ENCODE peak calls at places on chromosomes 2 and 18, in five cellular contexts. One of them, this sample, is unnamed.

GRCh38 chr2:29611850-29612249 is 309.5 kb downstream of the ALK start:
- DNase-seq in tibial artery: no peak
- DNase-seq in astrocyte of the cerebellum: no peak
- DNase-seq in fibroblast of mammary gland: no peak
- DNase-seq in activated CD8-positive, alpha-beta T cell treated with anti-CD3 and anti-CD28 coated beads for 36 hours: no peak
- DNase-seq in this sample: no peak

GRCh38 chr2:139059617-139060016 is 279.4 kb upstream of the NXPH2 start:
- DNase-seq in tibial artery: no peak
- DNase-seq in astrocyte of the cerebellum: no peak
- DNase-seq in fibroblast of mammary gland: no peak
- DNase-seq in activated CD8-positive, alpha-beta T cell treated with anti-CD3 and anti-CD28 coated beads for 36 hours: no peak
- DNase-seq in this sample: no peak

GRCh38 chr18:51107594-51108305 is 77.7 kb downstream of the SMAD4 start:
- DNase-seq in tibial artery: no peak
- DNase-seq in astrocyte of the cerebellum: no peak
- DNase-seq in fibroblast of mammary gland: no peak
- DNase-seq in activated CD8-positive, alpha-beta T cell treated with anti-CD3 and anti-CD28 coated beads for 36 hours: peak; percentile 36
- DNase-seq in this sample: no peak

GRCh38 chr2:46847185-46847710 is 68.4 kb downstream of the MCFD2 start:
- DNase-seq in tibial artery: peak; percentile 96
- DNase-seq in astrocyte of the cerebellum: peak; percentile 90
- DNase-seq in fibroblast of mammary gland: peak; percentile 98
- DNase-seq in activated CD8-positive, alpha-beta T cell treated with anti-CD3 and anti-CD28 coated beads for 36 hours: no peak
- DNase-seq in this sample: peak; percentile 15

GRCh38 chr2:71801969-71802368 is 345.7 kb downstream of the CYP26B1 start:
- DNase-seq in tibial artery: peak; percentile 84
- DNase-seq in astrocyte of the cerebellum: peak; percentile 27
- DNase-seq in fibroblast of mammary gland: peak; percentile 68
- DNase-seq in activated CD8-positive, alpha-beta T cell treated with anti-CD3 and anti-CD28 coated beads for 36 hours: peak; percentile 10
- DNase-seq in this sample: no peak

GRCh38 chr2:10533811-10534321 is 85.7 kb upstream of the ODC1 start:
- DNase-seq in tibial artery: peak; percentile 51
- DNase-seq in astrocyte of the cerebellum: peak; percentile 43
- DNase-seq in fibroblast of mammary gland: no peak
- DNase-seq in activated CD8-positive, alpha-beta T cell treated with anti-CD3 and anti-CD28 coated beads for 36 hours: no peak
- DNase-seq in this sample: no peak

GRCh38 chr2:160513120-160513519 is 19.5 kb upstream of the RBMS1 start:
- DNase-seq in tibial artery: no peak
- DNase-seq in astrocyte of the cerebellum: no peak
- DNase-seq in fibroblast of mammary gland: no peak
- DNase-seq in activated CD8-positive, alpha-beta T cell treated with anti-CD3 and anti-CD28 coated beads for 36 hours: no peak
- DNase-seq in this sample: no peak

GRCh38 chr2:59737313-59737712 is 816.1 kb downstream of the BCL11A start:
- DNase-seq in tibial artery: no peak
- DNase-seq in astrocyte of the cerebellum: no peak
- DNase-seq in fibroblast of mammary gland: no peak
- DNase-seq in activated CD8-positive, alpha-beta T cell treated with anti-CD3 and anti-CD28 coated beads for 36 hours: no peak
- DNase-seq in this sample: no peak

GRCh38 chr2:241048149-241048948 is 49.9 kb downstream of the SNED1 start:
- DNase-seq in tibial artery: no peak
- DNase-seq in astrocyte of the cerebellum: no peak
- DNase-seq in fibroblast of mammary gland: no peak
- DNase-seq in activated CD8-positive, alpha-beta T cell treated with anti-CD3 and anti-CD28 coated beads for 36 hours: no peak
- DNase-seq in this sample: no peak

GRCh38 chr2:218060122-218060521 is 8.9 kb upstream of the RUFY4 start:
- DNase-seq in tibial artery: no peak
- DNase-seq in astrocyte of the cerebellum: no peak
- DNase-seq in fibroblast of mammary gland: no peak
- DNase-seq in activated CD8-positive, alpha-beta T cell treated with anti-CD3 and anti-CD28 coated beads for 36 hours: no peak
- DNase-seq in this sample: no peak

GRCh38 chr2:80858955-80859354 is 554.4 kb upstream of the LRRTM1 start:
- DNase-seq in tibial artery: no peak
- DNase-seq in astrocyte of the cerebellum: no peak
- DNase-seq in fibroblast of mammary gland: no peak
- DNase-seq in activated CD8-positive, alpha-beta T cell treated with anti-CD3 and anti-CD28 coated beads for 36 hours: no peak
- DNase-seq in this sample: no peak

GRCh38 chr2:199660167-199660566 is 190.8 kb downstream of the FTCDNL1 start:
- DNase-seq in tibial artery: no peak
- DNase-seq in astrocyte of the cerebellum: no peak
- DNase-seq in fibroblast of mammary gland: no peak
- DNase-seq in activated CD8-positive, alpha-beta T cell treated with anti-CD3 and anti-CD28 coated beads for 36 hours: no peak
- DNase-seq in this sample: no peak

GRCh38 chr2:223469270-223470057 is 132.7 kb downstream of the SCG2 start:
- DNase-seq in tibial artery: peak; percentile 93
- DNase-seq in astrocyte of the cerebellum: no peak
- DNase-seq in fibroblast of mammary gland: peak; percentile 96
- DNase-seq in activated CD8-positive, alpha-beta T cell treated with anti-CD3 and anti-CD28 coated beads for 36 hours: no peak
- DNase-seq in this sample: peak; percentile 61

GRCh38 chr18:5064846-5065245 is 132.2 kb downstream of the AKAIN1 start:
- DNase-seq in tibial artery: no peak
- DNase-seq in astrocyte of the cerebellum: no peak
- DNase-seq in fibroblast of mammary gland: no peak
- DNase-seq in activated CD8-positive, alpha-beta T cell treated with anti-CD3 and anti-CD28 coated beads for 36 hours: no peak
- DNase-seq in this sample: no peak

GRCh38 chr2:113283704-113284284 is 5.1 kb upstream of the PAX8 start:
- DNase-seq in tibial artery: peak; percentile 90
- DNase-seq in astrocyte of the cerebellum: peak; percentile 92
- DNase-seq in fibroblast of mammary gland: peak; percentile 86
- DNase-seq in activated CD8-positive, alpha-beta T cell treated with anti-CD3 and anti-CD28 coated beads for 36 hours: no peak
- DNase-seq in this sample: no peak

GRCh38 chr2:162221064-162221463 is 22.2 kb downstream of the FAP start:
- DNase-seq in tibial artery: peak; percentile 87
- DNase-seq in astrocyte of the cerebellum: peak; percentile 16
- DNase-seq in fibroblast of mammary gland: peak; percentile 69
- DNase-seq in activated CD8-positive, alpha-beta T cell treated with anti-CD3 and anti-CD28 coated beads for 36 hours: peak; percentile 74
- DNase-seq in this sample: peak; percentile 74

GRCh38 chr2:63950414-63950813 is 68.8 kb downstream of the VPS54 start:
- DNase-seq in tibial artery: no peak
- DNase-seq in astrocyte of the cerebellum: no peak
- DNase-seq in fibroblast of mammary gland: no peak
- DNase-seq in activated CD8-positive, alpha-beta T cell treated with anti-CD3 and anti-CD28 coated beads for 36 hours: no peak
- DNase-seq in this sample: no peak

GRCh38 chr2:226553333-226553732 is 246.3 kb downstream of the IRS1 start:
- DNase-seq in tibial artery: no peak
- DNase-seq in astrocyte of the cerebellum: no peak
- DNase-seq in fibroblast of mammary gland: no peak
- DNase-seq in activated CD8-positive, alpha-beta T cell treated with anti-CD3 and anti-CD28 coated beads for 36 hours: no peak
- DNase-seq in this sample: no peak

GRCh38 chr18:55096261-55097026 is 137.2 kb upstream of the CCDC68 start:
- DNase-seq in tibial artery: no peak
- DNase-seq in astrocyte of the cerebellum: no peak
- DNase-seq in fibroblast of mammary gland: peak; percentile 76
- DNase-seq in activated CD8-positive, alpha-beta T cell treated with anti-CD3 and anti-CD28 coated beads for 36 hours: no peak
- DNase-seq in this sample: no peak

GRCh38 chr18:77063256-77063655 is 69.3 kb downstream of the MBP start:
- DNase-seq in tibial artery: no peak
- DNase-seq in astrocyte of the cerebellum: peak; percentile 66
- DNase-seq in fibroblast of mammary gland: peak; percentile 74
- DNase-seq in activated CD8-positive, alpha-beta T cell treated with anti-CD3 and anti-CD28 coated beads for 36 hours: peak; percentile 93
- DNase-seq in this sample: peak; percentile 92

GRCh38 chr2:113829270-113829669 is 60.6 kb upstream of the ACTR3 start:
- DNase-seq in tibial artery: no peak
- DNase-seq in astrocyte of the cerebellum: no peak
- DNase-seq in fibroblast of mammary gland: no peak
- DNase-seq in activated CD8-positive, alpha-beta T cell treated with anti-CD3 and anti-CD28 coated beads for 36 hours: no peak
- DNase-seq in this sample: no peak

DNA sequence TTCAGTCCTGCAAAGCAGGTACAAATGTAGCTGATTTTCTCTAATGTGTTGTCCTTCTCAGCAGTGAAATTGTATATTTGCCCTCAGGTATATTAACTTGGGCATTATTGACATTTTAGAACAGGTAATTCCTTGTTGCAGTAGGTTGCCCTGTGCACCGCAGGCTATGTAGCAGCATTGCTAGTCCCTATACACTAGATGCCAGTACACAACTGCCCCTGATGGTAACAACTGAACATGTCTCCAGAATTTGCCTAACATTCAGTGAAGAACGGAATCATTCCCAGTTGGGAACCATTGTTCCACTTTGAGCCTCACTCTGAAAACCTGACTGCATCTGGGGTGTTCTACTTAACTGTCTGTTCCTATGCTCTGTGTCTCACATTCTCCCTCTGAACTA is 23.1 kb upstream of the TFPI start:
- DNase-seq in tibial artery: no peak
- DNase-seq in astrocyte of the cerebellum: no peak
- DNase-seq in fibroblast of mammary gland: no peak
- DNase-seq in activated CD8-positive, alpha-beta T cell treated with anti-CD3 and anti-CD28 coated beads for 36 hours: no peak
- DNase-seq in this sample: no peak
- TF ChIP-seq CTCF in tibial artery: no peak
- TF ChIP-seq CTCF in astrocyte of the cerebellum: peak; percentile 3
- TF ChIP-seq CTCF in fibroblast of mammary gland: no peak
- TF ChIP-seq CTCF in activated CD8-positive, alpha-beta T cell treated with anti-CD3 and anti-CD28 coated beads for 36 hours: no peak
- TF ChIP-seq CTCF in this sample: no peak

GRCh38 chr2:21754164-21754788 is 630.5 kb downstream of the TDRD15 start:
- DNase-seq in tibial artery: no peak
- DNase-seq in astrocyte of the cerebellum: no peak
- DNase-seq in fibroblast of mammary gland: no peak
- DNase-seq in activated CD8-positive, alpha-beta T cell treated with anti-CD3 and anti-CD28 coated beads for 36 hours: no peak
- DNase-seq in this sample: no peak
- TF ChIP-seq CTCF in tibial artery: no peak
- TF ChIP-seq CTCF in astrocyte of the cerebellum: peak; percentile 36
- TF ChIP-seq CTCF in fibroblast of mammary gland: peak; percentile 16
- TF ChIP-seq CTCF in activated CD8-positive, alpha-beta T cell treated with anti-CD3 and anti-CD28 coated beads for 36 hours: no peak
- TF ChIP-seq CTCF in this sample: no peak

GRCh38 chr2:72803151-72803550 is 22.7 kb downstream of the EXOC6B start:
- DNase-seq in tibial artery: no peak
- DNase-seq in astrocyte of the cerebellum: peak; percentile 60
- DNase-seq in fibroblast of mammary gland: peak; percentile 67
- DNase-seq in activated CD8-positive, alpha-beta T cell treated with anti-CD3 and anti-CD28 coated beads for 36 hours: no peak
- DNase-seq in this sample: no peak

GRCh38 chr2:72800491-72800890 is 25.3 kb downstream of the EXOC6B start:
- DNase-seq in tibial artery: no peak
- DNase-seq in astrocyte of the cerebellum: no peak
- DNase-seq in fibroblast of mammary gland: no peak
- DNase-seq in activated CD8-positive, alpha-beta T cell treated with anti-CD3 and anti-CD28 coated beads for 36 hours: no peak
- DNase-seq in this sample: no peak

GRCh38 chr2:72806280-72806955 is 19.4 kb downstream of the EXOC6B start:
- DNase-seq in tibial artery: no peak
- DNase-seq in astrocyte of the cerebellum: no peak
- DNase-seq in fibroblast of mammary gland: no peak
- DNase-seq in activated CD8-positive, alpha-beta T cell treated with anti-CD3 and anti-CD28 coated beads for 36 hours: no peak
- DNase-seq in this sample: no peak

GRCh38 chr2:72809095-72809494 is 16.7 kb downstream of the EXOC6B start:
- DNase-seq in tibial artery: no peak
- DNase-seq in astrocyte of the cerebellum: no peak
- DNase-seq in fibroblast of mammary gland: no peak
- DNase-seq in activated CD8-positive, alpha-beta T cell treated with anti-CD3 and anti-CD28 coated beads for 36 hours: no peak
- DNase-seq in this sample: no peak

DNA sequence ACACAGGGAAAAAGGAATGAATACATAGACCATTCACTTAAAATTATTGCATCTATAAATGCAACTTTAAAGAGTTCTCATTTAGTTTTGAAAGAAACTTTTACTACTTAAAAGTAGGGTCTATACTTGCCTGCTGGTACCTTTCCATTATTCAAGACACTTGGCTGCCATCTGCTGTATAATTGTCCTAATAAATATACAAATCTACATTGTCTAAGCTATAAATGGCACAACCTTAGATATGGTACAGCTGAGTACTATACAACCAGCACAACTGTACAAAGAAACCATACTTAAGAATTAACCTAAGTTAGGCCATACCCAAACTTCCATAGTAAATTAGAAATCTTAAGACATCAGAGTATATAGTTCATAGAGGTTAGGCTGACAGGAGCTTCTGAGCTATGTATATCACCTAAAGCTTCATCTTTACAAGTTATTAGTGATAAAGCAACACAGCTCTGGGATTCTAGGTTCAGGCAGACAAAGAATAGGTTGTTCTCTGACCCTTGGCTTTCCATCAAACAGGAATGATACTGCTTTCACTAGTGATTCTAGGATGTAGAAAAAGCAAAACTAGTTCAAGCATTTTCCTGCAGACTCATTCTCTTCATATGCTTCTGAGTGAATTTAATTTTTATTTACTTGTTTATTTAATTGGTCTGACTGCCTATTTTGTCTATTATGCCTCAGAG is 22.1 kb downstream of the EXOC6B start:
- DNase-seq in tibial artery: no peak
- DNase-seq in astrocyte of the cerebellum: no peak
- DNase-seq in fibroblast of mammary gland: no peak
- DNase-seq in activated CD8-positive, alpha-beta T cell treated with anti-CD3 and anti-CD28 coated beads for 36 hours: no peak
- DNase-seq in this sample: no peak
- TF ChIP-seq CTCF in tibial artery: no peak
- TF ChIP-seq CTCF in astrocyte of the cerebellum: no peak
- TF ChIP-seq CTCF in fibroblast of mammary gland: no peak
- TF ChIP-seq CTCF in activated CD8-positive, alpha-beta T cell treated with anti-CD3 and anti-CD28 coated beads for 36 hours: no peak
- TF ChIP-seq CTCF in this sample: no peak

GRCh38 chr2:225038076-225038571 is 4.1 kb downstream of the DOCK10 start:
- DNase-seq in tibial artery: no peak
- DNase-seq in astrocyte of the cerebellum: no peak
- DNase-seq in fibroblast of mammary gland: no peak
- DNase-seq in activated CD8-positive, alpha-beta T cell treated with anti-CD3 and anti-CD28 coated beads for 36 hours: no peak
- DNase-seq in this sample: no peak

GRCh38 chr2:225041871-225042799 is at the start of gene DOCK10:
- DNase-seq in tibial artery: no peak
- DNase-seq in astrocyte of the cerebellum: no peak
- DNase-seq in fibroblast of mammary gland: peak; percentile 66
- DNase-seq in activated CD8-positive, alpha-beta T cell treated with anti-CD3 and anti-CD28 coated beads for 36 hours: peak; percentile 42
- DNase-seq in this sample: peak; percentile 48

GRCh38 chr2:225042800-225043167 is 516 bp upstream of the DOCK10 start:
- DNase-seq in tibial artery: no peak
- DNase-seq in astrocyte of the cerebellum: no peak
- DNase-seq in fibroblast of mammary gland: peak; percentile 16
- DNase-seq in activated CD8-positive, alpha-beta T cell treated with anti-CD3 and anti-CD28 coated beads for 36 hours: no peak
- DNase-seq in this sample: no peak

GRCh38 chr2:225040862-225041209 is 1.4 kb downstream of the DOCK10 start:
- DNase-seq in tibial artery: no peak
- DNase-seq in astrocyte of the cerebellum: no peak
- DNase-seq in fibroblast of mammary gland: peak; percentile 33
- DNase-seq in activated CD8-positive, alpha-beta T cell treated with anti-CD3 and anti-CD28 coated beads for 36 hours: peak; percentile 74
- DNase-seq in this sample: no peak

GRCh38 chr2:225041210-225041870 is 928 bp downstream of the DOCK10 start:
- DNase-seq in tibial artery: no peak
- DNase-seq in astrocyte of the cerebellum: peak; percentile 24
- DNase-seq in fibroblast of mammary gland: peak; percentile 52
- DNase-seq in activated CD8-positive, alpha-beta T cell treated with anti-CD3 and anti-CD28 coated beads for 36 hours: peak; percentile 94
- DNase-seq in this sample: peak; percentile 57
- TF ChIP-seq CTCF in tibial artery: no peak
- TF ChIP-seq CTCF in astrocyte of the cerebellum: no peak
- TF ChIP-seq CTCF in fibroblast of mammary gland: no peak
- TF ChIP-seq CTCF in activated CD8-positive, alpha-beta T cell treated with anti-CD3 and anti-CD28 coated beads for 36 hours: no peak
- TF ChIP-seq CTCF in this sample: no peak

GRCh38 chr2:65320042-65320711 is 92.5 kb downstream of the ACTR2 start:
- DNase-seq in tibial artery: no peak
- DNase-seq in astrocyte of the cerebellum: peak; percentile 62
- DNase-seq in fibroblast of mammary gland: peak; percentile 98
- DNase-seq in activated CD8-positive, alpha-beta T cell treated with anti-CD3 and anti-CD28 coated beads for 36 hours: peak; percentile 48
- DNase-seq in this sample: no peak
- TF ChIP-seq CTCF in tibial artery: no peak
- TF ChIP-seq CTCF in astrocyte of the cerebellum: peak; percentile 58
- TF ChIP-seq CTCF in fibroblast of mammary gland: peak; percentile 74
- TF ChIP-seq CTCF in activated CD8-positive, alpha-beta T cell treated with anti-CD3 and anti-CD28 coated beads for 36 hours: no peak
- TF ChIP-seq CTCF in this sample: peak; percentile 21

This sample was measured in CD14-positive monocyte.